ENCODE peak calls at places on chromosomes 5 and 9, in five cellular contexts. One of them, this sample, is unnamed.

GRCh38 chr9:14383296-14383695 is 69.4 kb upstream of the NFIB start:
- DNase-seq in A549: no peak
- DNase-seq in K562: no peak
- DNase-seq in GM12878: no peak
- DNase-seq in HCT116: no peak
- DNase-seq in this sample: no peak

GRCh38 chr5:42989198-42989597 is 50.9 kb downstream of the ANXA2R start:
- DNase-seq in A549: no peak
- DNase-seq in K562: no peak
- DNase-seq in GM12878: no peak
- DNase-seq in HCT116: no peak
- DNase-seq in this sample: no peak

GRCh38 chr5:35899805-35900204 is 38.6 kb downstream of the CAPSL start:
- DNase-seq in A549: no peak
- DNase-seq in K562: no peak
- DNase-seq in GM12878: no peak
- DNase-seq in HCT116: no peak
- DNase-seq in this sample: no peak

GRCh38 chr5:124528838-124529237 is 217.6 kb downstream of the ZNF608 start:
- DNase-seq in A549: no peak
- DNase-seq in K562: no peak
- DNase-seq in GM12878: no peak
- DNase-seq in HCT116: no peak
- DNase-seq in this sample: peak; percentile 25

GRCh38 chr5:142888469-142889085 is 118.4 kb downstream of the ARHGAP26 start:
- DNase-seq in A549: peak; percentile 72
- DNase-seq in K562: peak; percentile 43
- DNase-seq in GM12878: no peak
- DNase-seq in HCT116: no peak
- DNase-seq in this sample: peak; percentile 73

GRCh38 chr9:108885643-108886348 is 23.7 kb downstream of the ACTL7A start:
- DNase-seq in A549: peak; percentile 71
- DNase-seq in K562: peak; percentile 79
- DNase-seq in GM12878: peak; percentile 81
- DNase-seq in HCT116: peak; percentile 2
- DNase-seq in this sample: peak; percentile 84

GRCh38 chr9:124271660-124272059 is 13.9 kb downstream of the NEK6 start:
- DNase-seq in A549: no peak
- DNase-seq in K562: no peak
- DNase-seq in GM12878: no peak
- DNase-seq in HCT116: no peak
- DNase-seq in this sample: no peak

GRCh38 chr9:134689320-134690181 is 47.9 kb downstream of the COL5A1 start:
- DNase-seq in A549: peak; percentile 59
- DNase-seq in K562: peak; percentile 74
- DNase-seq in GM12878: no peak
- DNase-seq in HCT116: peak; percentile 29
- DNase-seq in this sample: peak; percentile 49

GRCh38 chr5:51479840-51480239 is 96.6 kb downstream of the ISL1 start:
- DNase-seq in A549: no peak
- DNase-seq in K562: no peak
- DNase-seq in GM12878: peak; percentile 4
- DNase-seq in HCT116: no peak
- DNase-seq in this sample: no peak

GRCh38 chr5:60026174-60026573 is 132.6 kb upstream of the PDE4D start:
- DNase-seq in A549: peak; percentile 36
- DNase-seq in K562: no peak
- DNase-seq in GM12878: no peak
- DNase-seq in HCT116: no peak
- DNase-seq in this sample: peak; percentile 0

GRCh38 chr5:51226420-51226735 is 156.9 kb upstream of the ISL1 start:
- DNase-seq in A549: no peak
- DNase-seq in K562: no peak
- DNase-seq in GM12878: no peak
- DNase-seq in HCT116: peak; percentile 40
- DNase-seq in this sample: no peak

GRCh38 chr9:133571491-133571890 is 37.0 kb downstream of the ADAMTSL2 start:
- DNase-seq in A549: no peak
- DNase-seq in K562: no peak
- DNase-seq in GM12878: no peak
- DNase-seq in HCT116: no peak
- DNase-seq in this sample: no peak

GRCh38 chr9:91817493-91818225 is 132.4 kb downstream of the ROR2 start:
- DNase-seq in A549: no peak
- DNase-seq in K562: no peak
- DNase-seq in GM12878: no peak
- DNase-seq in HCT116: no peak
- DNase-seq in this sample: peak; percentile 95

GRCh38 chr9:133258061-133259015 is 16.7 kb downstream of the ABO start:
- DNase-seq in A549: no peak
- DNase-seq in K562: no peak
- DNase-seq in GM12878: no peak
- DNase-seq in HCT116: no peak
- DNase-seq in this sample: no peak

GRCh38 chr9:36400332-36401178 is 486 bp upstream of the RNF38 start:
- DNase-seq in A549: peak; percentile 92
- DNase-seq in K562: peak; percentile 94
- DNase-seq in GM12878: peak; percentile 42
- DNase-seq in HCT116: peak; percentile 57
- DNase-seq in this sample: peak; percentile 75

GRCh38 chr5:2515180-2515809 is 236.2 kb downstream of the IRX2 start:
- DNase-seq in A549: no peak
- DNase-seq in K562: no peak
- DNase-seq in GM12878: no peak
- DNase-seq in HCT116: no peak
- DNase-seq in this sample: no peak

GRCh38 chr9:3880851-3881250 is 355.1 kb upstream of the RFX3 start:
- DNase-seq in A549: peak; percentile 17
- DNase-seq in K562: no peak
- DNase-seq in GM12878: no peak
- DNase-seq in HCT116: no peak
- DNase-seq in this sample: peak; percentile 91

GRCh38 chr5:168699002-168699401 is 119.8 kb upstream of the PANK3 start:
- DNase-seq in A549: no peak
- DNase-seq in K562: no peak
- DNase-seq in GM12878: no peak
- DNase-seq in HCT116: no peak
- DNase-seq in this sample: no peak

GRCh38 chr9:109453210-109453842 is 44.8 kb downstream of the PTPN3 start:
- DNase-seq in A549: peak; percentile 71
- DNase-seq in K562: no peak
- DNase-seq in GM12878: no peak
- DNase-seq in HCT116: no peak
- DNase-seq in this sample: peak; percentile 81

GRCh38 chr5:172564187-172564586 is 76.9 kb upstream of the NEURL1B start:
- DNase-seq in A549: no peak
- DNase-seq in K562: no peak
- DNase-seq in GM12878: no peak
- DNase-seq in HCT116: no peak
- DNase-seq in this sample: no peak

GRCh38 chr9:133948571-133949485 is 43.3 kb downstream of the VAV2 start:
- DNase-seq in A549: no peak
- DNase-seq in K562: no peak
- DNase-seq in GM12878: no peak
- DNase-seq in HCT116: no peak
- DNase-seq in this sample: peak; percentile 17

GRCh38 chr9:124768275-124768674 is 2.8 kb downstream of the NR6A1 start:
- DNase-seq in A549: no peak
- DNase-seq in K562: no peak
- DNase-seq in GM12878: no peak
- DNase-seq in HCT116: no peak
- DNase-seq in this sample: no peak

GRCh38 chr9:106717686-106718085 is 145.3 kb upstream of the ZNF462 start:
- DNase-seq in A549: peak; percentile 27
- DNase-seq in K562: no peak
- DNase-seq in GM12878: no peak
- DNase-seq in HCT116: peak; percentile 8
- DNase-seq in this sample: peak; percentile 80

GRCh38 chr5:40915341-40915926 is 6.1 kb downstream of the C7 start:
- DNase-seq in A549: no peak
- DNase-seq in K562: no peak
- DNase-seq in GM12878: no peak
- DNase-seq in HCT116: no peak
- DNase-seq in this sample: no peak

GRCh38 chr9:133163559-133164208 is at the start of gene GBGT1:
- DNase-seq in A549: no peak
- DNase-seq in K562: peak; percentile 85
- DNase-seq in GM12878: no peak
- DNase-seq in HCT116: no peak
- DNase-seq in this sample: no peak

GRCh38 chr9:100064872-100065581 is 33.8 kb downstream of the ERP44 start:
- DNase-seq in A549: peak; percentile 19
- DNase-seq in K562: no peak
- DNase-seq in GM12878: no peak
- DNase-seq in HCT116: no peak
- DNase-seq in this sample: peak; percentile 92

GRCh38 chr5:10933141-10933540 is 172.1 kb upstream of the DAP start:
- DNase-seq in A549: no peak
- DNase-seq in K562: no peak
- DNase-seq in GM12878: no peak
- DNase-seq in HCT116: no peak
- DNase-seq in this sample: no peak

GRCh38 chr9:37329576-37329975 is 92.9 kb upstream of the GRHPR start:
- DNase-seq in A549: peak; percentile 68
- DNase-seq in K562: peak; percentile 17
- DNase-seq in GM12878: no peak
- DNase-seq in HCT116: no peak
- DNase-seq in this sample: peak; percentile 50

GRCh38 chr5:143133721-143134120 is 269.8 kb downstream of the NR3C1 start:
- DNase-seq in A549: no peak
- DNase-seq in K562: no peak
- DNase-seq in GM12878: no peak
- DNase-seq in HCT116: no peak
- DNase-seq in this sample: no peak

GRCh38 chr5:125205604-125206221 is 459.3 kb upstream of the ZNF608 start:
- DNase-seq in A549: no peak
- DNase-seq in K562: no peak
- DNase-seq in GM12878: no peak
- DNase-seq in HCT116: no peak
- DNase-seq in this sample: no peak

GRCh38 chr5:162699361-162699760 is 631.8 kb downstream of the GABRG2 start:
- DNase-seq in A549: no peak
- DNase-seq in K562: no peak
- DNase-seq in GM12878: no peak
- DNase-seq in HCT116: no peak
- DNase-seq in this sample: no peak

GRCh38 chr9:134959126-134959970 is 41.6 kb upstream of the FCN1 start:
- DNase-seq in A549: no peak
- DNase-seq in K562: no peak
- DNase-seq in GM12878: no peak
- DNase-seq in HCT116: no peak
- DNase-seq in this sample: no peak

GRCh38 chr5:95966005-95966404 is 4.4 kb upstream of the ELL2 start:
- DNase-seq in A549: peak; percentile 13
- DNase-seq in K562: no peak
- DNase-seq in GM12878: no peak
- DNase-seq in HCT116: no peak
- DNase-seq in this sample: no peak

GRCh38 chr5:163342301-163342700 is 95.1 kb upstream of the CCNG1 start:
- DNase-seq in A549: no peak
- DNase-seq in K562: no peak
- DNase-seq in GM12878: no peak
- DNase-seq in HCT116: no peak
- DNase-seq in this sample: no peak

GRCh38 chr9:86732514-86732913 is 214.8 kb downstream of the GAS1 start:
- DNase-seq in A549: no peak
- DNase-seq in K562: no peak
- DNase-seq in GM12878: no peak
- DNase-seq in HCT116: no peak
- DNase-seq in this sample: peak; percentile 92
- TF ChIP-seq CEBPB in A549: no peak
- TF ChIP-seq CEBPB in K562: no peak
- TF ChIP-seq CEBPB in GM12878: no peak
- TF ChIP-seq CEBPB in HCT116: no peak
- TF ChIP-seq CEBPB in this sample: peak; percentile 77

GRCh38 chr5:132388244-132389050 is 18.9 kb downstream of the SLC22A5 start:
- DNase-seq in A549: no peak
- DNase-seq in K562: no peak
- DNase-seq in GM12878: no peak
- DNase-seq in HCT116: no peak
- DNase-seq in this sample: peak; percentile 73
- TF ChIP-seq CEBPB in A549: no peak
- TF ChIP-seq CEBPB in K562: no peak
- TF ChIP-seq CEBPB in GM12878: no peak
- TF ChIP-seq CEBPB in HCT116: no peak
- TF ChIP-seq CEBPB in this sample: no peak

GRCh38 chr5:67053229-67053628 is 143.4 kb downstream of the CD180 start:
- DNase-seq in A549: no peak
- DNase-seq in K562: no peak
- DNase-seq in GM12878: no peak
- DNase-seq in HCT116: no peak
- DNase-seq in this sample: no peak
- TF ChIP-seq CEBPB in A549: no peak
- TF ChIP-seq CEBPB in K562: no peak
- TF ChIP-seq CEBPB in GM12878: no peak
- TF ChIP-seq CEBPB in HCT116: no peak
- TF ChIP-seq CEBPB in this sample: no peak

DNA sequence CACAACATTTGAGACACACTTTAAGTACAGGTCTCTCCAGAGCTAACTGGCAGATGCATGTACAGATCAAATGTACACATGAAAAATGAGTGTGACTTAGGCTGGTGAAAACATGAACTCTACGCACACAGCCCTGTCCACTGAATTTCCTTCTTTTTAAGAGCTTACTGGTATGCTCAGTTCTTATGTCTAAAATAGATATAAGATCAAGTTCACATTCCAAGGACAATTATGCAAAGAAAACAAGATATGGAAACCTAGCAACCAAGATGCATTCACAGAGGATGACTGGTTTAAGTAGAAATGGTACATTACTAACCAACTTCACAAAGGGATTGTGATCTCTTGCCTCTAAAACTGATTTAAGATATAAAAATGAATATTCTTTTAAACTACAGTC is 56.7 kb downstream of the TLE1 start:
- DNase-seq in A549: peak; percentile 54
- DNase-seq in K562: no peak
- DNase-seq in GM12878: no peak
- DNase-seq in HCT116: no peak
- DNase-seq in this sample: peak; percentile 94
- TF ChIP-seq CEBPB in A549: no peak
- TF ChIP-seq CEBPB in K562: no peak
- TF ChIP-seq CEBPB in GM12878: no peak
- TF ChIP-seq CEBPB in HCT116: no peak
- TF ChIP-seq CEBPB in this sample: peak; percentile 60

DNA sequence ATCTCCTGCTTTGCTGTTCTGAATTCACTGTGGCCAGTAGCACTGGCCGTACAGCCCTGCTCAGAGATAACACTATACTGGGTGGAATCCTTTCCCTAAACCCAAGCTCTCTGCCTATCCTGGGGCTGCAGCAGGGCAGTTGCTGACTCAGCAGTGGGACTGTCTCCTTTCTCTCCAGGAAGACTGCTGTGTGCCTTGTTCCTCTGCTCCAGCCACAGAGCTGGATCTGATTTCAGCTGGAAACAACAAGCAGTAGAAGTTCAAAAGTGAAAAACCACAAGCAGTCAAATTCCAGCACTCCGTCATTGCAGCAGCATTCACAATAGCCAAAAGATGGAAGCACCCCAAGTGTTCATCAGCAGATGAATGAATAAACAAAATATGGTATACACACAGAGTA is 105.0 kb downstream of the FBXL7 start:
- DNase-seq in A549: no peak
- DNase-seq in K562: no peak
- DNase-seq in GM12878: no peak
- DNase-seq in HCT116: no peak
- DNase-seq in this sample: peak; percentile 12
- TF ChIP-seq CEBPB in A549: no peak
- TF ChIP-seq CEBPB in K562: no peak
- TF ChIP-seq CEBPB in GM12878: no peak
- TF ChIP-seq CEBPB in HCT116: no peak
- TF ChIP-seq CEBPB in this sample: no peak

This sample was measured in IMR-90.